ENCODE peak calls at places on chromosomes 13 and 19, in six cellular contexts. S is SK-N-SH, D is HCT116, Y is HepG2, V is K562, R is H1. X is an unnamed sample.

GRCh38 chr13:95833713-95834112 is 156.8 kb downstream of the DNAJC3 start:
- DNase-seq in S (no peak), D (no peak), Y (no peak), V (no peak), R (no peak), X (no peak)

GRCh38 chr19:1080360-1081161 is 13.6 kb downstream of the ARHGAP45 start:
- DNase-seq in S (no peak), D (no peak), Y (no peak), V (no peak), R (no peak), X (no peak)

GRCh38 chr13:34076319-34076718 is 258.4 kb downstream of the RFC3 start:
- DNase-seq in S (no peak), D (no peak), Y (no peak), V (no peak), R (no peak), X (no peak)

GRCh38 chr13:37531054-37531453 is 67.5 kb downstream of the POSTN start:
- DNase-seq in S (no peak), D (no peak), Y (no peak), V (no peak), R (no peak), X (no peak)

GRCh38 chr13:99909836-99910619 is 61.5 kb downstream of the ZIC5 start:
- DNase-seq in S (no peak), D (no peak), Y (no peak), V (no peak), R (no peak), X (no peak)

GRCh38 chr19:2962018-2962670 is 15.2 kb upstream of the TLE6 start:
- DNase-seq in S (peak; percentile 77), D (peak; percentile 68), Y (peak; percentile 70), V (peak; percentile 67), R (no peak), X (no peak)

GRCh38 chr13:97341135-97341534 is 92.8 kb upstream of the RAP2A start:
- DNase-seq in S (no peak), D (no peak), Y (no peak), V (no peak), R (no peak), X (no peak)

GRCh38 chr13:67792151-67792665 is 562.1 kb upstream of the PCDH9 start:
- DNase-seq in S (no peak), D (no peak), Y (no peak), V (no peak), R (no peak), X (no peak)

GRCh38 chr19:7078007-7078406 is 8.5 kb downstream of the ZNF557 start:
- DNase-seq in S (no peak), D (no peak), Y (no peak), V (no peak), R (no peak), X (no peak)

GRCh38 chr19:18845961-18846360 is 14.2 kb downstream of the UPF1 start:
- DNase-seq in S (peak; percentile 3), D (no peak), Y (no peak), V (no peak), R (no peak), X (no peak)

GRCh38 chr19:16921766-16922591 is 33.2 kb downstream of the F2RL3 start:
- DNase-seq in S (no peak), D (no peak), Y (no peak), V (peak; percentile 19), R (no peak), X (no peak)

GRCh38 chr13:112587767-112588489 is at the start of gene TUBGCP3:
- DNase-seq in S (peak; percentile 97), D (peak; percentile 54), Y (peak; percentile 63), V (peak; percentile 69), R (no peak), X (no peak)

GRCh38 chr13:59340581-59340980 is 823.1 kb downstream of the DIAPH3 start:
- DNase-seq in S (no peak), D (no peak), Y (no peak), V (no peak), R (no peak), X (no peak)

GRCh38 chr19:3364501-3364858 is 1.9 kb upstream of the NFIC start:
- DNase-seq in S (no peak), D (no peak), Y (no peak), V (no peak), R (no peak), X (no peak)

GRCh38 chr19:7242601-7243258 is 51.5 kb downstream of the INSR start:
- DNase-seq in S (peak; percentile 49), D (no peak), Y (no peak), V (no peak), R (no peak), X (no peak)

GRCh38 chr19:17522988-17523872 is 11.8 kb downstream of the PGLS start:
- DNase-seq in S (no peak), D (no peak), Y (no peak), V (no peak), R (no peak), X (no peak)

GRCh38 chr13:28161370-28161769 is 23.0 kb downstream of the PAN3 start:
- DNase-seq in S (no peak), D (no peak), Y (peak; percentile 68), V (no peak), R (no peak), X (no peak)

GRCh38 chr19:46346821-46347571 is at the start of gene PPP5C:
- DNase-seq in S (peak; percentile 97), D (peak; percentile 89), Y (peak; percentile 87), V (peak; percentile 98), R (peak; percentile 78), X (peak; percentile 33)

GRCh38 chr19:15332311-15332996 is at the start of gene BRD4:
- DNase-seq in S (peak; percentile 95), D (no peak), Y (no peak), V (peak; percentile 88), R (no peak), X (no peak)

GRCh38 chr13:35723061-35723461 is 246.6 kb upstream of the MAB21L1 start:
- DNase-seq in S (no peak), D (no peak), Y (no peak), V (no peak), R (no peak), X (no peak)

GRCh38 chr13:104534847-104535246 is 1468.6 kb upstream of the SLC10A2 start:
- DNase-seq in S (no peak), D (peak; percentile 3), Y (no peak), V (no peak), R (peak; percentile 9), X (no peak)

GRCh38 chr13:40492511-40492910 is 173.9 kb downstream of the FOXO1 start:
- DNase-seq in S (no peak), D (no peak), Y (no peak), V (no peak), R (no peak), X (no peak)

GRCh38 chr19:16100524-16100923 is 11.2 kb upstream of the RAB8A start:
- DNase-seq in S (no peak), D (no peak), Y (no peak), V (no peak), R (no peak), X (no peak)

GRCh38 chr19:47093841-47094240 is 19.7 kb downstream of the ZC3H4 start:
- DNase-seq in S (no peak), D (no peak), Y (no peak), V (no peak), R (no peak), X (no peak)

GRCh38 chr13:32403108-32403507 is 24.8 kb downstream of the N4BP2L1 start:
- DNase-seq in S (no peak), D (no peak), Y (no peak), V (no peak), R (no peak), X (no peak)

GRCh38 chr19:4473011-4473410 is 914 bp downstream of the HDGFL2 start:
- DNase-seq in S (peak; percentile 16), D (no peak), Y (no peak), V (no peak), R (no peak), X (no peak)

GRCh38 chr13:43411741-43412140 is 375.0 kb downstream of the ENOX1 start:
- DNase-seq in S (no peak), D (no peak), Y (no peak), V (no peak), R (no peak), X (no peak)

GRCh38 chr19:7694499-7694898 is 7.4 kb downstream of the FCER2 start:
- DNase-seq in S (no peak), D (no peak), Y (no peak), V (no peak), R (no peak), X (no peak)

GRCh38 chr13:44331446-44331845 is 42.2 kb upstream of the SERP2 start:
- DNase-seq in S (no peak), D (no peak), Y (no peak), V (peak; percentile 8), R (no peak), X (no peak)

GRCh38 chr19:40337594-40337993 is 10.6 kb downstream of the C19orf47 start:
- DNase-seq in S (no peak), D (no peak), Y (no peak), V (no peak), R (no peak), X (no peak)
- TF ChIP-seq SIN3A in S (no peak), D (no peak), Y (no peak), V (no peak), R (no peak), X (no peak)

GRCh38 chr13:30147380-30147779 is 160.0 kb downstream of the KATNAL1 start:
- DNase-seq in S (no peak), D (no peak), Y (no peak), V (no peak), R (no peak), X (no peak)
- H3K4me1 ChIP-seq in S (peaks cover 15% of the 10 kb centered on the region), D (peaks cover 12% of the 10 kb centered on the region), Y (no peaks in the 10 kb centered on the region), V (no peaks in the 10 kb centered on the region), R (no peaks in the 10 kb centered on the region), X (peaks cover 6% of the 10 kb centered on the region)

DNA sequence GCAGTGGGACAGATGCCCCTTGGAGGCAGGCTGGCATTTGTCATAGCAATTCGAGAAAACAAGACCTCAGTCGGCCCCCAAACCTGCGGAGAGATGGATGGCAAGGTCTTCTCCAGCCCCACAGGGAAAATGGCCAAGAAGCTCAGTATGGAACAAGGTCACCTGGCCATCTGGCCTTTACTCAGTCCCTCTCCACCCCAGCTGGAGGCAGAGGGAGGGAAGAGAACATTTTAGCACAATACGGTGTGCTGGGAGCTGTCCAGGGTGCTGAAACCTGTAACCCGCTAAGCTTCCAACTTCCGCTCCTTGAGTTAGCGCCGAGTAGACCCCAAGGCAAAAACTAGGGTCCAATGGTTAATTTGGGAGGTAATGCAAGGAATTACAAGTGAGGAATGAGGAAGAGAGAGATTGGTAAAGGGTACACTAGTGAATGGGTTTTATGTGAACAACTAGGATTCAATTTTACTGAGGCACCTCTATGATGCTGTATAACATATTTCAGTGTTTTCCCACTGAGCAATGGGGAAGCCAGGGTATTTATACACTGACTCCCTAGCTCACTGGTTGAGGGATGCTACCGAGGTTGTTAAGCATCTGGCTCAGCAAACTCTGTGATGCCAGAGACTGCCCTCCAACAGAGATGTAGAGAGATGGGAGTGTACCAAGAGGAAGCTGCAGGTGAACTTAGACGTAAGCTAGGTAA is 64.3 kb downstream of the CACNA1A start:
- DNase-seq in S (no peak), D (no peak), Y (peak; percentile 35), V (peak; percentile 74), R (no peak), X (no peak)
- TF ChIP-seq SIN3A in S (no peak), D (no peak), Y (no peak), V (no peak), R (peak; percentile 92), X (no peak)

DNA sequence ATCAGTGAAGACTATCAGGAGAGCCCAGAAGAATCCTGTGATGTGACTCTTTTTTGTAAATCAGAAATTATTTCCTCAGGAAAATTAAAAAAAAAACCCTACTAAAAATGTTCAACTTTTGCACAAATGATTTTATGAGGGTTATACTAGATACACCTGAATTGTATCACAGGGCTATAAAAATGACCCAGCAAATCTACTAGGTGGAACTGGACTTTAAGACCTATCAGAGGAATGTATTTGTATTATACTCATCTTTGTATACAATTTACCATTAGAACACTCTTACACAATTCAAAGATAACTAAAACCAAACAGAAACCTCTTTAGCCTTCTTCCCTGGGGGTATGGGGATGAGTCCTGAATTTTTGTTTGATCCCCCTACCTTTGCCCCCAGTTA is 7.2 kb downstream of the FBXL3 start:
- DNase-seq in S (no peak), D (no peak), Y (no peak), V (no peak), R (no peak), X (no peak)
- H3K4me1 ChIP-seq in S (no peaks in the 10 kb centered on the region), D (no peaks in the 10 kb centered on the region), Y (peaks cover 40% of the 10 kb centered on the region), V (no peaks in the 10 kb centered on the region), R (no peaks in the 10 kb centered on the region), X (no peaks in the 10 kb centered on the region)

X was measured in Panc1.